ENCODE peak calls at places on chromosomes 2 and 18, in eight cellular contexts. Z is prostate gland, X is NB4, Y is uterus, C is right lobe of liver, H is K562, K is esophagus squamous epithelium, R is HCT116. E is an unnamed sample.

GRCh38 chr2:128604045-128604444 is 285.4 kb upstream of the HS6ST1 start:
- DNase-seq in Z (no peak), X (no peak), Y (no peak), C (no peak), H (no peak), K (no peak), R (no peak), E (no peak)

GRCh38 chr2:207317358-207317984 is 151.7 kb upstream of the KLF7 start:
- DNase-seq in Z (no peak), X (no peak), Y (no peak), C (no peak), H (no peak), K (no peak), R (peak), E (no peak)

GRCh38 chr18:9348079-9348671 is 13.6 kb downstream of the TWSG1 start:
- DNase-seq in Z (no peak), X (no peak), Y (no peak), C (no peak), H (no peak), K (no peak), R (no peak), E (no peak)

GRCh38 chr2:227890495-227891079 is 19.2 kb downstream of the DAW1 start:
- DNase-seq in Z (no peak), X (peak), Y (no peak), C (no peak), H (peak), K (no peak), R (peak), E (no peak)

GRCh38 chr2:45612741-45613140 is 1.7 kb upstream of the SRBD1 start:
- DNase-seq in Z (no peak), X (no peak), Y (no peak), C (no peak), H (no peak), K (no peak), R (no peak), E (no peak)

GRCh38 chr2:112692914-112693313 is 27.9 kb upstream of the NT5DC4 start:
- DNase-seq in Z (no peak), X (peak), Y (no peak), C (no peak), H (no peak), K (no peak), R (no peak), E (no peak)

GRCh38 chr2:86383844-86384243 is 46.4 kb upstream of the REEP1 start:
- DNase-seq in Z (no peak), X (no peak), Y (no peak), C (no peak), H (no peak), K (no peak), R (no peak), E (no peak)

GRCh38 chr2:239943571-239943970 is 81.6 kb downstream of the NDUFA10 start:
- DNase-seq in Z (no peak), X (no peak), Y (no peak), C (no peak), H (no peak), K (no peak), R (no peak), E (no peak)

GRCh38 chr2:202035941-202036372 is 2.3 kb downstream of the FZD7 start:
- DNase-seq in Z (peak), X (no peak), Y (peak), C (no peak), H (no peak), K (no peak), R (no peak), E (no peak)

GRCh38 chr18:79522451-79523220 is 126.9 kb downstream of the NFATC1 start:
- DNase-seq in Z (no peak), X (no peak), Y (no peak), C (no peak), H (no peak), K (no peak), R (no peak), E (no peak)

GRCh38 chr2:102975996-102976636 is 214.3 kb downstream of the TMEM182 start:
- DNase-seq in Z (no peak), X (peak), Y (no peak), C (no peak), H (peak), K (no peak), R (peak), E (peak)

GRCh38 chr18:29840101-29840500 is 1202.4 kb downstream of the DSC3 start:
- DNase-seq in Z (no peak), X (no peak), Y (no peak), C (no peak), H (no peak), K (no peak), R (peak), E (no peak)

GRCh38 chr2:72825271-72826155 is at the start of gene EXOC6B:
- DNase-seq in Z (peak), X (peak), Y (peak), C (peak), H (peak), K (peak), R (peak), E (peak)

GRCh38 chr18:27185897-27186296 is 789 bp upstream of the CHST9 start:
- DNase-seq in Z (no peak), X (no peak), Y (no peak), C (no peak), H (no peak), K (no peak), R (no peak), E (no peak)

GRCh38 chr2:206212673-206213513 is 53.2 kb downstream of the EEF1B2 start:
- DNase-seq in Z (no peak), X (no peak), Y (no peak), C (no peak), H (no peak), K (no peak), R (no peak), E (no peak)

GRCh38 chr2:215404357-215404719 is 31.5 kb downstream of the FN1 start:
- DNase-seq in Z (no peak), X (no peak), Y (no peak), C (no peak), H (no peak), K (no peak), R (no peak), E (no peak)

GRCh38 chr2:157260403-157261198 is 3.1 kb downstream of the GALNT5 start:
- DNase-seq in Z (no peak), X (no peak), Y (no peak), C (no peak), H (no peak), K (no peak), R (no peak), E (no peak)

GRCh38 chr2:157254041-157254440 is 3.5 kb upstream of the GALNT5 start:
- DNase-seq in Z (no peak), X (no peak), Y (no peak), C (no peak), H (no peak), K (no peak), R (no peak), E (no peak)

GRCh38 chr2:157256621-157257020 is 884 bp upstream of the GALNT5 start:
- DNase-seq in Z (no peak), X (no peak), Y (no peak), C (no peak), H (no peak), K (no peak), R (no peak), E (no peak)

GRCh38 chr2:157258520-157259326 is 1.2 kb downstream of the GALNT5 start:
- DNase-seq in Z (no peak), X (no peak), Y (no peak), C (no peak), H (peak), K (no peak), R (no peak), E (no peak)

DNA sequence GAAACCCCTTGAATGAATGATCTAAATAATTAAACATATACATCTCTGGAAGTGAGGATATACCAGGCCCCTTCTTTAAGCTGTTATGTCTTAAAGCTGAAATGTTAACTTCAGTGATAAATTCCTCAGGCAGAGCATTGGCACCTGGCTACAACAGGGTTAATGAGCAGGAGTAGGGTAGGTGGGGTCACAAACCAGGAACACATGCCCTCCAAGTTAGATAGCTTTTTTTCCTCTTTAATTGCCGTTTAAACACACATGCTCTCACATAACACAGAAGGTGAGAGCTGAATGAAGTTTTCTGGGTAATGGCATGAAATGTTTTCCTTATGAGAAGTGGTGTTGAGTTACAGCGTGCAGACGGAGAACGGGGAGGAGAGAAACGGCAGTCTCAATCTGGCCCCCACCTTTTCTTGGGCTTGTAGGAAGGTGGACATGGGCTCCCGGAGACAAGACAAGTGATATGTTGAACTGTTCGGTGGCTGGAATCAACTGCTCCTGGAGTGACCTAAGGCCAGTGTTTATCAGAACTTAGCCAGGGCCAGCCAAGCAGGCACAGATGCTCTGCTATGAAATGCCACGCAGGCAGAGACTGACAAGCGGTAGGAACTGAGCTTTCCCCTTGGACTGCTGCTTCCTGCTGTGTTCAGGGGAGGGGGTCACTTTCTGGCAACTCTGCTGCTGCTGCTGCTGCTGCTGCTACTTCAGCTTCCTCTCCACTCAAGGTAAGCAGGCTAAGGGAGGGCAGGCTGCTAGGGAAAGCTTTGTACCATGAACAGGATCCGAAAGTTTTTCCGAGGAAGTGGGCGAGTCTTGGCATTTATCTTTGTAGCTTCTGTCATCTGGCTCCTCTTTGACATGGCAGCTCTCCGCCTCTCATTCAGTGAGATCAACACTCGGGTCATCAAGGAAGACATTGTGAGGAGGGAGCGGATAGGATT is at the start of gene GALNT5:
- DNase-seq in Z (peak), X (no peak), Y (no peak), C (no peak), H (peak), K (no peak), R (no peak), E (no peak)
- TF ChIP-seq POLR2A in Z (peak), X (no peak), Y (no peak), C (no peak), H (peak), K (no peak), R (no peak), E (no peak)

GRCh38 chr2:25878361-25879132 is at the start of gene ASXL2:
- DNase-seq in Z (peak), X (peak), Y (peak), C (peak), H (peak), K (peak), R (peak), E (peak)
- TF ChIP-seq POLR2A in Z (peak), X (peak), Y (peak), C (peak), H (peak), K (peak), R (peak), E (peak)

GRCh38 chr2:110106642-110107041 is 9.0 kb downstream of the MALL start:
- DNase-seq in Z (peak), X (peak), Y (no peak), C (no peak), H (no peak), K (no peak), R (peak), E (no peak)

GRCh38 chr2:110103060-110103961 is 12.3 kb downstream of the MALL start:
- DNase-seq in Z (no peak), X (no peak), Y (no peak), C (no peak), H (no peak), K (no peak), R (no peak), E (no peak)

GRCh38 chr2:110105608-110106467 is 9.8 kb downstream of the MALL start:
- DNase-seq in Z (peak), X (no peak), Y (no peak), C (no peak), H (no peak), K (no peak), R (peak), E (peak)

GRCh38 chr2:110104025-110104771 is 11.4 kb downstream of the MALL start:
- DNase-seq in Z (no peak), X (no peak), Y (no peak), C (no peak), H (no peak), K (no peak), R (no peak), E (no peak)

DNA sequence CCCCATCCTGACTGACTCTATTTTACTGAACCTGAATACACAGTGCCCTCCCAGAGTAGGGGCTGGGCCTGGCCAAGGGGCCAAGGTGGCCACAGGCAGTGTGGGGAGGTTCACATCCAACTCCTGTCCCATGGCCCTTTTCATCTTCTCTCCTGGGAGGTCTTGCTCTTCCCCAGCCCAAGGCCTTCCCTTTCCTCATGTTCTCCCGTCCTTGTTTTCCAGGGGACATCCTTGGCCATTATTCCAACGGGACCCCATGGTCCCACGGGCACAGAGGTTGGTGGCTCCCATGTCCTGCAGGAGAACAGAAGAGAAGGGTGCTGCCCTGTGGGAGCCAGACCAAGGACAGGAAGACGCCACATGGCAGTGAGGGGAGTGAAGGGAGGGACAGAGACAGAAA is 10.4 kb downstream of the MALL start:
- DNase-seq in Z (no peak), X (no peak), Y (no peak), C (no peak), H (no peak), K (no peak), R (no peak), E (no peak)
- TF ChIP-seq POLR2A in Z (no peak), X (no peak), Y (no peak), C (no peak), H (no peak), K (no peak), R (no peak), E (no peak)

GRCh38 chr2:218995972-218996644 is 2.9 kb upstream of the CRYBA2 start:
- DNase-seq in Z (peak), X (peak), Y (peak), C (peak), H (peak), K (no peak), R (peak), E (peak)
- TF ChIP-seq POLR2A in Z (peak), X (no peak), Y (peak), C (peak), H (peak), K (no peak), R (no peak), E (peak)

DNA sequence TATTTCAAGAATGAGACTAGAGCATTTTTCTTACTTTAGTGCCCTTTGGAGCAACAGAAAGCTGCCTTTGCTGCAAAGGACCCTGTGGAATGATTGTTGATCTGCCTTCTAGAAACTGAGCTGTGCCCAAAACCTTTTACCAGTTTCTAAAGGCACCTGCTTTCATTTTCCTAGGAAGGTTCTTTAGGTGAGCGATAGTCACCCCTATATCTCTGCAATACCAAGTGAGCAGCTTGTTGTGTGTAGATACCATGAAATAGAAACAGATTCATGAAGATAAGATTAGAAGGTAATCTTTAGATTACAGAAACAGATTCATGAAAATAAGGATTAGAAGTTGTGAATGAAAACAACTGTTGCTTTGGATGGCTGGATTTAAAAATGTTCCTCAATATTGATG is 202.3 kb downstream of the PLCL1 start:
- DNase-seq in Z (no peak), X (no peak), Y (no peak), C (no peak), H (no peak), K (no peak), R (no peak), E (no peak)
- TF ChIP-seq POLR2A in Z (no peak), X (no peak), Y (no peak), C (no peak), H (no peak), K (no peak), R (no peak), E (no peak)

DNA sequence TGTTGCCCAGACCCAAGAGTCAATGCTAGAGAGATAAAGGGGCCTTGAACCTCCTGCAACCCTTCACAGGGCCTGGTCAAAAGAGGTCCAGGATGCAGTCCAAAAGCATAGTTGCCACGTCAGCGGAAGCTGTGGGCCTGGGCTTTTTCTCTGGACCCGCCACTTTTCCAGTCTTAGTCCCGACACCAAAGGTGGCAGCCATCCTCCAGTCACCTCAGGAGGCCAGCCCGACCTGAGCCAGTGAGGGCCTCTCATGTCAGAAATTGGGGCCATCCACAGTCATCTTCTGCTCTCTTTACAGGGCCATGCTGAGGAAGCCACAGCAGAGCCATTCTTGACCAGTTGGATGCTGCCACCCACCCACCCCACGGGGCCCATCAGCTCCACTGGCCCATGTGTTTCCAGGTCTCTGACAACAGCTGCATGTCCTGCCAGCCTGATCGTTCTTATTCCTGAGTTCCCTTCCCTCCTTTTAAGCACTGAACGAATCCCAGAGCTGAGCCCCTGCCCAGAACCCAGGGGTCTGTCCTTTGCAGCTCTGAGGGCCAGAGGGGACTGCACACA is 34.1 kb upstream of the KLHL29 start:
- DNase-seq in Z (no peak), X (no peak), Y (no peak), C (no peak), H (no peak), K (no peak), R (no peak), E (no peak)
- TF ChIP-seq POLR2A in Z (no peak), X (no peak), Y (no peak), C (no peak), H (no peak), K (no peak), R (no peak), E (no peak)

GRCh38 chr2:108633379-108633778 is 85.9 kb upstream of the RANBP2 start:
- DNase-seq in Z (no peak), X (no peak), Y (no peak), C (no peak), H (no peak), K (no peak), R (no peak), E (no peak)

GRCh38 chr2:108632748-108633147 is 86.5 kb upstream of the RANBP2 start:
- DNase-seq in Z (no peak), X (no peak), Y (no peak), C (no peak), H (no peak), K (no peak), R (no peak), E (no peak)

GRCh38 chr2:108634591-108635160 is 84.6 kb upstream of the RANBP2 start:
- DNase-seq in Z (no peak), X (no peak), Y (no peak), C (no peak), H (no peak), K (no peak), R (no peak), E (no peak)

GRCh38 chr2:108637304-108637669 is 82.0 kb upstream of the RANBP2 start:
- DNase-seq in Z (no peak), X (peak), Y (peak), C (peak), H (peak), K (no peak), R (no peak), E (peak)

GRCh38 chr2:108635630-108636354 is 83.5 kb upstream of the RANBP2 start:
- DNase-seq in Z (no peak), X (no peak), Y (no peak), C (no peak), H (no peak), K (no peak), R (no peak), E (no peak)
- TF ChIP-seq POLR2A in Z (no peak), X (no peak), Y (no peak), C (no peak), H (no peak), K (no peak), R (no peak), E (no peak)

E was measured in H54.